ENCODE peak calls at places on chromosomes 5 and 9, in four cellular contexts. V is psoas muscle, W is BE2C, R is AG09309. C is an unnamed sample.

GRCh38 chr5:132281856-132282614 is 12.2 kb upstream of the SLC22A4 start:
- DNase-seq in V (no peak), R (no peak), W (peak), C (no peak)

GRCh38 chr5:90015584-90016018 is 394.0 kb downstream of the CETN3 start:
- DNase-seq in R (no peak), W (peak), V (no peak), C (peak)

GRCh38 chr9:82334286-82334685 is 345.7 kb downstream of the SPATA31D1 start:
- DNase-seq in W (no peak), R (peak), V (no peak), C (no peak)

GRCh38 chr9:79764377-79764776 is 192.6 kb downstream of the TLE4 start:
- DNase-seq in R (peak), W (no peak), V (no peak), C (no peak)

GRCh38 chr9:99783799-99784198 is 37.9 kb upstream of the NR4A3 start:
- DNase-seq in V (no peak), R (no peak), W (no peak), C (no peak)

GRCh38 chr5:110625376-110625999 is 101.0 kb downstream of the TMEM232 start:
- DNase-seq in V (no peak), W (no peak), R (peak), C (peak)

GRCh38 chr5:137497396-137498290 is 1.5 kb downstream of the SPOCK1 start:
- DNase-seq in V (no peak), W (no peak), R (no peak), C (no peak)

GRCh38 chr9:90893706-90894105 is 92.1 kb downstream of the SYK start:
- DNase-seq in W (no peak), R (no peak), V (no peak), C (no peak)

GRCh38 chr9:84785766-84786547 is 116.4 kb downstream of the NTRK2 start:
- DNase-seq in R (no peak), V (no peak), W (no peak), C (no peak)

GRCh38 chr5:62779010-62779422 is 200.4 kb downstream of the LRRC70 start:
- DNase-seq in V (no peak), W (peak), R (peak), C (peak)

GRCh38 chr9:108377382-108377781 is 478.4 kb downstream of the ACTL7B start:
- DNase-seq in R (no peak), V (no peak), W (no peak), C (no peak)

GRCh38 chr9:3662671-3663070 is 136.9 kb upstream of the RFX3 start:
- DNase-seq in R (no peak), V (no peak), W (no peak), C (no peak)

GRCh38 chr5:160463775-160464465 is 42.3 kb downstream of the PTTG1 start:
- DNase-seq in R (no peak), W (no peak), V (no peak), C (no peak)

GRCh38 chr5:167284491-167284890 is 1007.0 kb upstream of the WWC1 start:
- DNase-seq in W (no peak), R (peak), V (no peak), C (no peak)

GRCh38 chr5:146081685-146082084 is 23.7 kb downstream of the PLAC8L1 start:
- DNase-seq in R (no peak), W (no peak), V (no peak), C (no peak)

GRCh38 chr5:38162625-38163024 is 95.7 kb upstream of the EGFLAM start:
- DNase-seq in W (no peak), R (no peak), V (peak), C (no peak)

GRCh38 chr5:54876561-54876960 is 108.8 kb downstream of the ESM1 start:
- DNase-seq in R (no peak), V (no peak), W (no peak), C (no peak)

GRCh38 chr5:40915341-40915926 is 6.1 kb downstream of the C7 start:
- DNase-seq in R (no peak), W (no peak), V (no peak), C (no peak)

GRCh38 chr5:172144931-172145869 is 42.8 kb downstream of the STK10 start:
- DNase-seq in V (no peak), W (no peak), R (no peak), C (no peak)

GRCh38 chr5:31113666-31114065 is 79.8 kb upstream of the CDH6 start:
- DNase-seq in W (no peak), V (no peak), R (no peak), C (no peak)

GRCh38 chr5:179870403-179870903 is 11.8 kb upstream of the MRNIP start:
- DNase-seq in R (no peak), W (peak), V (peak), C (no peak)
- TF ChIP-seq CTCF in R (no peak), W (peak), V (peak), C (peak)

DNA sequence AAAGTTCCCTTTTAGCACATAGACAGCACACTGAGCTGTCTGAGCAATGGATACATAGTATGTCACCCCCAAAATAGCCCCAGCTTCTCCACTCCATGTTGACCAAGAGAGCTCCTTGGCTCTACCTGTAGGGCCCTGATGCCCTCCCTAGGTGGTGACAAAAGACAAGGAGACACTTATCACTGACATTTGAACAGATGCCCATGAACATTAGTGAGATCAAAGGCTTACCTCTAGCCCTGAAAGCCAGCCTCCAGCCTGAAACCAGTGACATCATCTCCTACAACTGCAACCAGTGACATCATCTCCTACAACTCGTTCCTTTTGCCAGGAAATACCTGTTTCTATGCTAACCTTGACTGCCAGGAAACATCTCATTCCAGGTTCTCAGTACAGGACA is 122.7 kb downstream of the FSTL4 start:
- DNase-seq in W (no peak), R (no peak), V (no peak), C (peak)
- TF ChIP-seq CTCF in W (peak), R (no peak), V (no peak), C (peak)

GRCh38 chr5:77354454-77354853 is 137.7 kb downstream of the WDR41 start:
- DNase-seq in R (no peak), V (no peak), W (no peak), C (no peak)

GRCh38 chr5:77358566-77359205 is 133.4 kb downstream of the WDR41 start:
- DNase-seq in V (no peak), R (peak), W (no peak), C (no peak)

GRCh38 chr5:77355074-77355473 is 137.0 kb downstream of the WDR41 start:
- DNase-seq in W (no peak), R (no peak), V (no peak), C (no peak)

GRCh38 chr5:77355751-77356150 is 136.4 kb downstream of the WDR41 start:
- DNase-seq in R (no peak), W (no peak), V (no peak), C (no peak)

DNA sequence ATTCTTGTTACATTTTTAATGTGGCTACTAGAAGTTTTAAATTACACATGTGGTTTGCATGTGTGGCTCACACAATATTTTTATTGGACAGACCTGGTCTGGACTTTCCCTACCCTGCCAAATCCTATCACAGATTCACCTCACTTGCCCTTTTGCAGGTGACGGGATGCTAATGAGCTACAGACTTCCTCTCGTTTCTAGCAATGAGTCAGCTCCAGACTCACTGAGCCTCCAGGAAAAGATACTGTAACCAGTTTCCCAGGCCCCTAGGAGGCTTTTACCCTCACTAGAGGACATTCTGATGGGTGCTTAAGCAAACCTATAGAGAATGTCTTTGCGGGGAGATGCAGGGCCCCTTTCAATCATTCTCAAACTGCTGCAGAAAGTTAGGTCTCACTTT is 135.4 kb downstream of the WDR41 start:
- DNase-seq in V (no peak), W (peak), R (peak), C (peak)
- TF ChIP-seq CTCF in V (no peak), W (no peak), R (no peak), C (no peak)

GRCh38 chr5:122040903-122041302 is 37.2 kb downstream of the LOX start:
- DNase-seq in W (no peak), R (no peak), V (no peak), C (no peak)
- TF ChIP-seq CTCF in W (no peak), R (no peak), V (no peak), C (no peak)

DNA sequence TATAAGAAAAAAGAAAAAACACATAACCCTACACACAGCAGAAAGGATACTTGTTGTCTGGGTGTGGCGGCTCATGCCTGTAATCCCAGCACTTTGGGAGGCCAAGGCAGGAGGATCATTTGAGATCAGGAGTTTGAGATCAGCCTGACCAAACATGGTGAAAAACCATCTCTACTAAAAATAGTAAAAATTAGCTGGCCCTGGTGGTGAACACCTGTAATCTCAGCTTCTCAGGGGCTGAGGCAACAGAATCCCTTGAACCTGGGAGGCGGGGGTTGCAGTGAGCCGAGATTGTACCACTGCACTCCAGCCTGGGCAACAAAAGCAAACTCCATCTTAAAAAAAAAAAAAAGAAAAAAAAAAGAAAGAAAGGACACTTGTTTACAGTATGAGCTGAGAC is 147.6 kb upstream of the PITX1 start:
- DNase-seq in W (no peak), V (no peak), R (no peak), C (no peak)
- TF ChIP-seq CTCF in W (no peak), V (no peak), R (no peak), C (no peak)

DNA sequence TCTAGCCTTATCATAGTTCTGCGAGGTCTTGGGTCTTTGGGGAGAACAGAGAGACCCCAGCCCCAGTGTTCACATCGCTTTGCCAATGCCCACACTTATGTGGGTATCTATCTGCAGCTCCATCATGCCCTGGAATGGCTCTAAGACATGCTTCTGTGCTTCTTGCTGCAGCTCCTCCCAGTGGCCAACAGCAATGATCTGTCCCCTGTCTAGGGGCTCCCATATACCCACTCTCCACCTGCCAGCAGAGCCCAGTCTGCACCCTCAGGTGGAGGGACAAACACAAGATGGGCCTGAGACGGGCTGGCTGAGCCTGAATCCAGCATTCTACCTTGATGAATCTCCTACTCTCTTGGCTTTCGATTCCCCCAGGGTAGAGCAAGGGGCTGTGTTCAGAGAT is 14.6 kb upstream of the DAP start:
- DNase-seq in V (no peak), W (no peak), R (no peak), C (no peak)
- TF ChIP-seq CTCF in V (no peak), W (peak), R (no peak), C (peak)

C was measured in GM13977.